ENCODE peak calls at places on chromosomes 12 and 14, in seven cellular contexts. X is H9, V is HepG2, I is astrocyte, M is osteoblast, N is mesenchymal stem cell, F is keratinocyte. J is an unnamed sample.

GRCh38 chr12:55996201-55996714 is 818 bp upstream of the SUOX start:
- DNase-seq in X (peak), V (peak), I (peak), M (peak), N (peak), F (no peak), J (peak)

GRCh38 chr14:52060080-52060479 is 8.8 kb downstream of the NID2 start:
- DNase-seq in X (no peak), V (no peak), I (no peak), M (no peak), N (no peak), F (no peak), J (no peak)

GRCh38 chr12:7431993-7432685 is 11.8 kb downstream of the CD163L1 start:
- DNase-seq in X (no peak), V (no peak), I (no peak), M (no peak), N (peak), F (no peak), J (peak)

GRCh38 chr14:87628129-87628528 is 364.9 kb downstream of the GALC start:
- DNase-seq in X (no peak), V (peak), I (peak), M (no peak), N (peak), F (no peak), J (peak)

GRCh38 chr12:103783744-103784664 is 57.0 kb downstream of the NT5DC3 start:
- DNase-seq in X (no peak), V (no peak), I (no peak), M (no peak), N (no peak), F (no peak), J (no peak)

GRCh38 chr14:73386342-73386741 is 72.0 kb downstream of the NUMB start:
- DNase-seq in X (no peak), V (no peak), I (peak), M (peak), N (no peak), F (no peak), J (no peak)

GRCh38 chr12:54287316-54288157 is 7.0 kb downstream of the HNRNPA1 start:
- DNase-seq in X (peak), V (no peak), I (no peak), M (no peak), N (no peak), F (no peak), J (no peak)

GRCh38 chr12:77049767-77050353 is 15.5 kb downstream of the E2F7 start:
- DNase-seq in X (no peak), V (peak), I (peak), M (peak), N (peak), F (peak), J (peak)

GRCh38 chr14:68893566-68893965 is 85.5 kb downstream of the ACTN1 start:
- DNase-seq in X (no peak), V (no peak), I (no peak), M (peak), N (no peak), F (no peak), J (no peak)

GRCh38 chr14:35808076-35808657 is 928 bp downstream of the RALGAPA1 start:
- DNase-seq in X (no peak), V (no peak), I (no peak), M (peak), N (peak), F (no peak), J (no peak)

GRCh38 chr12:30188602-30189326 is 405.0 kb upstream of the TMTC1 start:
- DNase-seq in X (no peak), V (no peak), I (no peak), M (no peak), N (no peak), F (no peak), J (no peak)

GRCh38 chr12:55818140-55818728 is 393 bp downstream of the ORMDL2 start:
- DNase-seq in X (no peak), V (no peak), I (no peak), M (peak), N (no peak), F (no peak), J (no peak)

GRCh38 chr14:55071051-55071450 is 19.6 kb downstream of the MAPK1IP1L start:
- DNase-seq in X (no peak), V (no peak), I (peak), M (no peak), N (peak), F (no peak), J (peak)

GRCh38 chr12:55820679-55821078 is 2.8 kb downstream of the ORMDL2 start:
- DNase-seq in X (no peak), V (peak), I (no peak), M (no peak), N (peak), F (no peak), J (no peak)

GRCh38 chr12:94941440-94941862 is 62.0 kb downstream of the NDUFA12 start:
- DNase-seq in X (no peak), V (no peak), I (peak), M (peak), N (peak), F (peak), J (peak)

GRCh38 chr14:50410921-50411320 is 14.2 kb upstream of the CDKL1 start:
- DNase-seq in X (no peak), V (no peak), I (peak), M (peak), N (peak), F (no peak), J (peak)

GRCh38 chr12:113359939-113360748 is 1.8 kb downstream of the PLBD2 start:
- DNase-seq in X (no peak), V (peak), I (no peak), M (no peak), N (peak), F (no peak), J (no peak)

GRCh38 chr12:115543269-115543668 is 734.2 kb downstream of the MED13L start:
- DNase-seq in X (no peak), V (no peak), I (peak), M (no peak), N (peak), F (no peak), J (peak)

GRCh38 chr12:47216150-47216677 is 136.5 kb upstream of the AMIGO2 start:
- DNase-seq in X (no peak), V (no peak), I (no peak), M (no peak), N (no peak), F (no peak), J (no peak)

GRCh38 chr14:76133103-76133502 is 18.6 kb upstream of the GPATCH2L start:
- DNase-seq in X (peak), V (peak), I (no peak), M (peak), N (peak), F (no peak), J (peak)

GRCh38 chr14:103886304-103887169 is 39.2 kb upstream of the PPP1R13B start:
- DNase-seq in X (peak), V (peak), I (no peak), M (peak), N (no peak), F (no peak), J (no peak)

GRCh38 chr12:44446181-44446580 is 429.9 kb downstream of the NELL2 start:
- DNase-seq in X (no peak), V (no peak), I (no peak), M (no peak), N (no peak), F (no peak), J (no peak)

GRCh38 chr12:106903241-106903950 is 52.3 kb upstream of the TMEM263 start:
- DNase-seq in X (peak), V (peak), I (peak), M (peak), N (peak), F (no peak), J (peak)

GRCh38 chr12:56528836-56529235 is 7.2 kb downstream of the RBMS2 start:
- DNase-seq in X (no peak), V (no peak), I (peak), M (no peak), N (no peak), F (no peak), J (peak)

GRCh38 chr12:58364389-58365086 is 423.2 kb downstream of the ATP23 start:
- DNase-seq in X (no peak), V (no peak), I (peak), M (peak), N (peak), F (peak), J (peak)

GRCh38 chr12:45105996-45106395 is 55.1 kb upstream of the DBX2 start:
- DNase-seq in X (no peak), V (no peak), I (no peak), M (no peak), N (no peak), F (no peak), J (no peak)

GRCh38 chr14:70934502-70935134 is 27.4 kb downstream of the PCNX1 start:
- DNase-seq in X (no peak), V (peak), I (peak), M (peak), N (peak), F (no peak), J (peak)

GRCh38 chr12:15629108-15629507 is 160.1 kb downstream of the EPS8 start:
- DNase-seq in X (no peak), V (peak), I (peak), M (peak), N (peak), F (no peak), J (peak)

GRCh38 chr12:39931857-39932256 is 174.0 kb downstream of the SLC2A13 start:
- DNase-seq in X (no peak), V (no peak), I (no peak), M (peak), N (no peak), F (no peak), J (no peak)

GRCh38 chr14:24513009-24513408 is 4.9 kb upstream of the CMA1 start:
- DNase-seq in X (no peak), V (no peak), I (no peak), M (no peak), N (peak), F (no peak), J (no peak)

GRCh38 chr12:24709201-24709600 is 239.7 kb downstream of the BCAT1 start:
- DNase-seq in X (no peak), V (no peak), I (peak), M (peak), N (peak), F (no peak), J (peak)

GRCh38 chr12:50840809-50841487 is 1.8 kb upstream of the TMPRSS12 start:
- DNase-seq in X (no peak), V (no peak), I (no peak), M (no peak), N (no peak), F (no peak), J (no peak)

GRCh38 chr12:65948320-65949008 is 124.2 kb downstream of the HMGA2 start:
- DNase-seq in X (no peak), V (no peak), I (peak), M (peak), N (peak), F (peak), J (peak)

GRCh38 chr12:119148049-119148448 is 30.7 kb upstream of the HSPB8 start:
- DNase-seq in X (no peak), V (no peak), I (no peak), M (no peak), N (no peak), F (no peak), J (no peak)

GRCh38 chr14:72599579-72600470 is 294.1 kb downstream of the DPF3 start:
- DNase-seq in X (no peak), V (no peak), I (no peak), M (peak), N (no peak), F (no peak), J (no peak)

GRCh38 chr14:101824339-101824727 is 62.8 kb downstream of the PPP2R5C start:
- DNase-seq in X (no peak), V (no peak), I (no peak), M (no peak), N (no peak), F (no peak), J (no peak)
- H3K4me2 ChIP-seq in X (no peak), V (no peak), I (no peak), M (peak), N (no peak), F (peak), J (no peak)

GRCh38 chr12:110253176-110253575 is 27.9 kb upstream of the ATP2A2 start:
- DNase-seq in X (peak), V (no peak), I (no peak), M (no peak), N (peak), F (no peak), J (peak)
- H3K4me2 ChIP-seq in X (no peak), V (peak), I (no peak), M (peak), N (no peak), F (no peak), J (peak)

GRCh38 chr14:22482085-22482694 is 106.8 kb downstream of the DAD1 start:
- DNase-seq in X (no peak), V (no peak), I (no peak), M (no peak), N (no peak), F (no peak), J (no peak)
- H3K4me2 ChIP-seq in X (no peak), V (no peak), I (no peak), M (no peak), N (no peak), F (no peak), J (no peak)

GRCh38 chr12:122841544-122842321 is 6.5 kb downstream of the HIP1R start:
- DNase-seq in X (peak), V (peak), I (peak), M (peak), N (peak), F (no peak), J (peak)
- H3K4me2 ChIP-seq in X (no peak), V (peak), I (peak), M (peak), N (peak), F (peak), J (peak)

DNA sequence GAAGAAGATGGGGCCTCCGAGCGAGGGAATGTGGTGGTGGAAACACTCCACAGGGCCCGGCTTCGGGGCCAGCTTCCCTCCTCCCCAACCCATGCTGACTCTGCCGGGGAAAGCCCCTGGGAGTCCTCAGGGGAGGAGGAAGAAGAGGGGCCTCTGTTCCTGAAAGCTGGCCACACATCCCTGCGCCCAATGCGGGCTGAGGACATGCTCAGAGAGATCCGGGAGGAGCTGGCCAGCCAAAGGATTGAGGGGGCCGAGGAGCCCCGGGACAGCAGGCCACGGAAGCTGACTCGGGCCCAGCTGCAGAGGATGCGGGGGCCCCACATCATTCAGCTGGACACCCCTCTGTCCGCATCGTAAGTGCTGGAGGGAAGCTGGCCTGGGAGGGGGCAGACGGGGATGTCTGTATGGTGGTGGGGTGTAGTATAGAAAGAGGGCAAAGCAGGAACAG is 14.3 kb downstream of the TNFRSF1A start:
- DNase-seq in X (no peak), V (no peak), I (no peak), M (peak), N (no peak), F (no peak), J (no peak)
- H3K4me2 ChIP-seq in X (no peak), V (no peak), I (no peak), M (no peak), N (no peak), F (no peak), J (no peak)

GRCh38 chr14:28765907-28766504 is 581 bp upstream of the FOXG1 start:
- DNase-seq in X (peak), V (no peak), I (no peak), M (peak), N (peak), F (no peak), J (no peak)
- H3K4me2 ChIP-seq in X (peak), V (no peak), I (peak), M (peak), N (peak), F (peak), J (peak)

DNA sequence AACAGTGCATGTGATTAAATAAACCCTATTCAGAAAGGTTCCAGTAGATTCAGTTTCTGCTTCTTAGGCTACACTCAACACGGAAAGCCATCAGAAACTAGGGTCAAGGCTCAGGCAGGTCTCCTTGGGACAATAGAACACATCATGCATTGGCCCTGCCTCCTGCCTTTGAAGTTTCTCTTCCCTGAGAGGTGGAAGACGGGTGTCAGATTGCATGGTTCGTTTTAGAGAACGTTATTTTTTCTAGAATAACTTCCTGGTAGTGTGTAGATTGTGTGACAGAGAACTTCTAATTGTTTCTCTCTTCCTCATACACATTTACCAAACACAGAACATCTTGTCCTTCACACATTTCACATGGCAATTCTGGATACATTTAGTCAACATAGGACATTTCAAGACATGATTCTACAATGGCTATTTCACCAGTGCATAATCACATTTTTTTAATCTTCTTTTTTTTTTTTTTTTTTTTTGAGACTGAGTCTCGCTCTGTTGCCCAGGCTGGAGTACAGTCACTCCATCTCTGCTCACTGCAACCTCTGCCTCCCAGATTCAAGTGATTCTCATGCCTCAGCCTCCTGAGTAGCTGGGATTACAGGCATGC is 106.6 kb upstream of the AMN1 start:
- DNase-seq in X (no peak), V (peak), I (no peak), M (no peak), N (no peak), F (no peak), J (no peak)
- H3K4me2 ChIP-seq in X (no peak), V (peak), I (no peak), M (no peak), N (no peak), F (no peak), J (no peak)

DNA sequence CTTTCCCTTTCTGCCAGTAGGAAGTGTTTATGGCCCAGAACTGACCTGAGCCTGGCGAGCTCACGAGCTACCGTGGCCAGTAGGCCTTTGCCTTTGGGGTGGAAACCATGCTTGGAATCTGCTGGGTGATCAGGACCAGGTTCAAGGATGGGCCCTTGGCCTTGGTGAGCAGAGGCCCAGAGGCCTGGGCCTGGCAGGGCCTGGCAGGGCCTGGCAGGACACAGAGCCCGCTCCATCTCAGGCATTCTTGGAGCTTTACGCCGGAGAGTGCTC is 184.8 kb upstream of the RTL1 start:
- DNase-seq in X (no peak), V (no peak), I (no peak), M (no peak), N (no peak), F (no peak), J (no peak)
- H3K4me2 ChIP-seq in X (no peak), V (no peak), I (no peak), M (no peak), N (no peak), F (no peak), J (no peak)

J was measured in IMR-90.